ENCODE peak calls at places on chromosomes 7 and 10, in four cellular contexts. J is HEK293T, E is K562, Z is HepG2. D is an unnamed sample.

GRCh38 chr7:46244752-46245151 is 323.7 kb upstream of the IGFBP3 start:
- DNase-seq in Z (no peak), E (no peak), J (no peak), D (no peak)

GRCh38 chr7:19378340-19378704 is 233.1 kb upstream of the FERD3L start:
- DNase-seq in E (no peak), Z (no peak), J (no peak), D (no peak)

GRCh38 chr7:134888141-134888740 is 98.1 kb upstream of the AGBL3 start:
- DNase-seq in Z (no peak), E (no peak), J (no peak), D (no peak)

GRCh38 chr10:46518028-46518725 is 38.3 kb downstream of the GPRIN2 start:
- DNase-seq in Z (no peak), E (no peak), J (no peak), D (no peak)

GRCh38 chr7:116762951-116763350 is 91.0 kb downstream of the MET start:
- DNase-seq in J (no peak), Z (no peak), E (no peak), D (no peak)

GRCh38 chr10:123636598-123637325 is 29.4 kb upstream of the GPR26 start:
- DNase-seq in E (no peak), Z (no peak), J (no peak), D (no peak)

GRCh38 chr10:96683065-96683464 is 37.2 kb downstream of the PIK3AP1 start:
- DNase-seq in E (no peak), Z (no peak), J (no peak), D (no peak)

GRCh38 chr7:135736586-135737305 is 8.8 kb upstream of the SLC13A4 start:
- DNase-seq in Z (no peak), J (no peak), E (no peak), D (no peak)

GRCh38 chr10:71974489-71975011 is 10.4 kb downstream of the CHST3 start:
- DNase-seq in J (no peak), E (no peak), Z (no peak), D (no peak)

GRCh38 chr7:27175005-27175625 is 995 bp upstream of the HOXA10 start:
- DNase-seq in E (no peak), Z (no peak), J (no peak), D (no peak)

GRCh38 chr7:105454058-105454739 is 65.5 kb upstream of the SRPK2 start:
- DNase-seq in Z (no peak), E (no peak), J (no peak), D (no peak)

GRCh38 chr7:81857385-81857784 is 87.5 kb upstream of the HGF start:
- DNase-seq in Z (no peak), J (no peak), E (no peak), D (no peak)

GRCh38 chr7:825386-825785 is 6.9 kb upstream of the SUN1 start:
- DNase-seq in E (no peak), J (no peak), Z (no peak), D (no peak)

GRCh38 chr7:135939268-135939667 is 37.9 kb downstream of the MTPN start:
- DNase-seq in J (no peak), Z (no peak), E (peak), D (no peak)

GRCh38 chr7:65988084-65988483 is 6.1 kb upstream of the GUSB start:
- DNase-seq in J (no peak), Z (no peak), E (no peak), D (no peak)

GRCh38 chr7:150941351-150941982 is 36.7 kb downstream of the KCNH2 start:
- DNase-seq in E (no peak), Z (no peak), J (no peak), D (no peak)

GRCh38 chr10:1392127-1392526 is 335.9 kb downstream of the WDR37 start:
- DNase-seq in J (no peak), E (no peak), Z (no peak), D (no peak)

GRCh38 chr7:43823941-43824340 is 45.4 kb downstream of the MRPS24 start:
- DNase-seq in J (peak), Z (no peak), E (peak), D (no peak)

GRCh38 chr7:6338551-6339274 is 66.3 kb upstream of the CYTH3 start:
- DNase-seq in Z (no peak), J (no peak), E (no peak), D (no peak)

GRCh38 chr10:74750848-74751274 is 75.5 kb upstream of the KAT6B start:
- DNase-seq in E (no peak), Z (no peak), J (no peak), D (peak)

GRCh38 chr10:28833313-28833712 is 156.0 kb downstream of the BAMBI start:
- DNase-seq in J (no peak), Z (no peak), E (no peak), D (no peak)

GRCh38 chr10:93071674-93072224 is 1.9 kb upstream of the CYP26A1 start:
- DNase-seq in E (peak), J (no peak), Z (peak), D (no peak)

GRCh38 chr10:50540069-50540825 is 83.5 kb downstream of the SGMS1 start:
- DNase-seq in E (no peak), Z (no peak), J (no peak), D (no peak)

GRCh38 chr10:92880233-92880861 is 32.0 kb downstream of the EXOC6 start:
- DNase-seq in E (no peak), Z (peak), J (peak), D (no peak)

GRCh38 chr10:30433779-30434272 is at the start of gene MAP3K8:
- DNase-seq in E (peak), J (peak), Z (peak), D (peak)

GRCh38 chr7:111290982-111291381 is 200.1 kb downstream of the LRRN3 start:
- DNase-seq in J (no peak), Z (no peak), E (no peak), D (no peak)

GRCh38 chr7:149302865-149303264 is 40.9 kb downstream of the ZNF783 start:
- DNase-seq in Z (no peak), E (no peak), J (no peak), D (no peak)

GRCh38 chr10:115918812-115919211 is 354.2 kb downstream of the GFRA1 start:
- DNase-seq in J (no peak), E (no peak), Z (no peak), D (no peak)

GRCh38 chr7:28955723-28956607 is 2.2 kb downstream of the TRIL start:
- DNase-seq in E (no peak), Z (peak), J (peak), D (no peak)

GRCh38 chr10:49272251-49273081 is 26.5 kb upstream of the C10orf71 start:
- DNase-seq in J (no peak), E (no peak), Z (no peak), D (no peak)

GRCh38 chr10:12348870-12349627 is at the start of gene CAMK1D:
- DNase-seq in J (peak), E (peak), Z (no peak), D (no peak)

GRCh38 chr7:88218836-88219605 is 817 bp downstream of the SRI start:
- DNase-seq in E (peak), Z (no peak), J (peak), D (peak)
- TF ChIP-seq TARDBP in E (no peak), Z (no peak), J (no peak), D (peak)

GRCh38 chr7:99123571-99124033 is 20.3 kb downstream of the SMURF1 start:
- DNase-seq in J (no peak), Z (no peak), E (no peak), D (no peak)
- TF ChIP-seq TARDBP in J (no peak), Z (no peak), E (no peak), D (no peak)

DNA sequence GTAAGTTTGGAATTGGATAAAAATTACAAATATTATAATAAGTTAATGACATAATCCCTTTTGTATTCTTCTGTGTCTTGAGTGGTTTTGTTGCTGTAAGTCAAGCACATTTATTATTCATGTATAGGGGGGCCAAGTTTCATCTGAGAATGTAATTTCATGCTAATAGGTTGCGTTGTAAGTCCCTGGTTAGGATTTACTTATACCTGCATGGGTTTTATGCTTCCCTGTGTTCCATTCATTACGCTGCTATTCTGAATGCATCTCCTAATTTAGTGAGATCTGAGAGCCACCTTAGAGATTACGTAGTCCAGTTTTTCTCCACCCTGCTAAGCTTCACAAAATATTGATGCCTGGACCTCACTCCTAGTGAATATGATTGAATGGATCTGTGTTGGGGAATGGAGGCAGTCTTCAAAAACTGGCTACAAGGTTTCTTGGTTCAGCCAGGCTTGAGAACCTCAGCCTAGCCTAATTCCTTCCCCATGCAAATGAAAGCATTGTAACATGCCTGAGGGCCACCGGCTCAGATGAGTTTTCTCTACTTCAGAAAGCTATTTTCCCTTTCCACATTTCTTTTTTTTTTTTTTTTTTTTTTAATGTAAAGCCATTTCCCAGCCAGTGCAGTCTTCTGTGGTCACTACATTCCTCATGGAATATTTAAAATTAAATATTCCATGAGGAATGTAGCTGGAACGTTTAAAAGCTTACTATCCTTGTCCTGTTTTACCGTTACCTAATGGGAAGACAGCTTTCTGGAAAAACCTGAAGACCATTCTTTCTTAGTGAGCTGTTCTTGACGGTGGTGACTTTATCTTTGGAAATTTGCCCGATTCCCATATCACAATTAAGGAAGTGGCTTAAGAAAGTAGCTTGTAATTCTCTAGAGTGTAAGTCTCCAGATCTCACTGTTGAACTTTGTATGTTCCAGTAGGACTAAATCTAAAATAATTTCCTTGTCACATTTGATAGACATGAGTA is 16.0 kb downstream of the PAPSS2 start:
- DNase-seq in Z (no peak), E (no peak), J (no peak), D (no peak)
- TF ChIP-seq TARDBP in Z (no peak), E (no peak), J (no peak), D (no peak)

GRCh38 chr10:119341236-119342016 is 134.1 kb downstream of the GRK5 start:
- DNase-seq in J (no peak), Z (peak), E (peak), D (no peak)
- TF ChIP-seq TARDBP in J (no peak), Z (peak), E (no peak), D (no peak)

GRCh38 chr10:53135897-53136253 is 363.3 kb upstream of the MBL2 start:
- DNase-seq in E (no peak), Z (no peak), J (no peak), D (no peak)

GRCh38 chr10:53130337-53130736 is 357.8 kb upstream of the MBL2 start:
- DNase-seq in J (no peak), Z (no peak), E (no peak), D (no peak)

GRCh38 chr10:53135213-53135896 is 362.8 kb upstream of the MBL2 start:
- DNase-seq in E (no peak), J (no peak), Z (peak), D (no peak)

DNA sequence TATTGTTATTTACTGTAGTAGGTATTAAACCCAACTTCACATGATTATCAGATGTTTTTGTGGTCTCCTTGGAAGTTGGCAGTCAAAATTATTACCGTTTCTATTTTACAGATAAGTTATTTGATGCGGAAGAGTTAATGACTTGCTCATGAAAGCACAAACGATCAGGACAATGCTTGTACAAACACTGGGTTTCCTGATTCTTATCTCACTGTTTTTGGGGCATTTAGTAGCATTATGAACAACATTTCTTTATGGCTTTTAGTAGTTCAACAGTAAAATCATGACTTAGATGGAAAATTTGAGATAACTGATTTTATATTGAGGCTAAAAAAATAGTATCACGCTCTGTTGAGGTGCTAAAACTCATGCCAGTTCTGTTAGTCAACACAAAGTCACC is 361.5 kb upstream of the MBL2 start:
- DNase-seq in Z (no peak), J (no peak), E (no peak), D (no peak)
- TF ChIP-seq TARDBP in Z (no peak), J (no peak), E (no peak), D (no peak)

DNA sequence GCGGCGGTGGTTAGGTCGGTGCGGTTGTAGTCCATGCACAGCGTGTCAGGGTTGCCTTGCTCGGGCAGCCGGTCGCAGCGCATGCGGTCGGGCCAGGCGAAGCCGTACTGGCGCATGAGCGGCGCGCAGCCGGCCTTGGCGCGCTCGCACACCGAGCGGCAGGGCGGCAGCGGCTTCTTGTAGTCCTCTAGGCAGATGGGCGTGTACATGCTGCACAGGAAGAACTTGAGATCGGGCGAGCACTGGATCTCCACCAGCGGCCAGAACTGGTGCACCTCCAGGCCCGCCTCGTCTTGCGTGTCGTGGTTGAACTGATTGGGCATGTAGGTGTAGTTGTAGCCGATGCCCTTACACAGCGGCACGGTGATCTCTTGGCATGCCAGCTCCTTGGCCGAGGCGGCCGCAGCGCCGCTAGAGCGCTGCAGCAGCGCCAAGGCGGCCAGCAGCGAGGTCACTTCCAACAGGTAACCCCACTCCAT is 1.1 kb downstream of the FZD8 start:
- DNase-seq in Z (peak), E (no peak), J (peak), D (no peak)
- TF ChIP-seq TARDBP in Z (no peak), E (no peak), J (no peak), D (no peak)